ENCODE peak calls at places on chromosomes 4 and X, in seven cellular contexts. G, A, L, N, Z, E and T are unnamed samples. For H3K4me1, the result is how much of the 10 kb centered on the place peaks cover.

GRCh38 chrX:153735274-153735673 is 10.6 kb downstream of the ABCD1 start:
- DNase-seq in E (no peak), Z (no peak), A (no peak), N (no peak), G (no peak), L (no peak), T (no peak)

GRCh38 chrX:64206556-64207162 is 1.2 kb upstream of the AMER1 start:
- DNase-seq in L (no peak), G (no peak), A (no peak), N (peak), Z (no peak), E (peak), T (no peak)

GRCh38 chr4:54971474-54971950 is 153.9 kb downstream of the KDR start:
- DNase-seq in E (no peak), L (no peak), N (peak), A (peak), Z (no peak), G (no peak), T (no peak)

GRCh38 chrX:4263005-4263404 is 549.6 kb upstream of the PRKX start:
- DNase-seq in A (peak), E (no peak), N (no peak), L (no peak), Z (no peak), G (no peak), T (no peak)

GRCh38 chr4:23899565-23899964 is 9.7 kb upstream of the PPARGC1A start:
- DNase-seq in Z (no peak), E (no peak), G (no peak), L (no peak), N (no peak), A (no peak), T (no peak)

GRCh38 chrX:16123222-16123786 is at the start of gene GRPR:
- DNase-seq in G (no peak), Z (peak), E (peak), A (peak), L (no peak), N (peak), T (peak)

GRCh38 chr4:132065940-132066495 is 1083.1 kb upstream of the PCDH10 start:
- DNase-seq in Z (no peak), G (no peak), L (no peak), N (no peak), A (no peak), E (no peak), T (no peak)

GRCh38 chr4:6235012-6235411 is 34.6 kb upstream of the WFS1 start:
- DNase-seq in A (no peak), N (no peak), Z (no peak), E (no peak), G (no peak), L (no peak), T (no peak)

GRCh38 chr4:75513529-75514130 is 573 bp downstream of the RCHY1 start:
- DNase-seq in N (no peak), L (no peak), G (no peak), A (no peak), Z (no peak), E (no peak), T (no peak)
- H3K4me1 ChIP-seq in N (under half), L (half or more), G (under half), A (under half), Z (half or more), E (under half), T (under half)

DNA sequence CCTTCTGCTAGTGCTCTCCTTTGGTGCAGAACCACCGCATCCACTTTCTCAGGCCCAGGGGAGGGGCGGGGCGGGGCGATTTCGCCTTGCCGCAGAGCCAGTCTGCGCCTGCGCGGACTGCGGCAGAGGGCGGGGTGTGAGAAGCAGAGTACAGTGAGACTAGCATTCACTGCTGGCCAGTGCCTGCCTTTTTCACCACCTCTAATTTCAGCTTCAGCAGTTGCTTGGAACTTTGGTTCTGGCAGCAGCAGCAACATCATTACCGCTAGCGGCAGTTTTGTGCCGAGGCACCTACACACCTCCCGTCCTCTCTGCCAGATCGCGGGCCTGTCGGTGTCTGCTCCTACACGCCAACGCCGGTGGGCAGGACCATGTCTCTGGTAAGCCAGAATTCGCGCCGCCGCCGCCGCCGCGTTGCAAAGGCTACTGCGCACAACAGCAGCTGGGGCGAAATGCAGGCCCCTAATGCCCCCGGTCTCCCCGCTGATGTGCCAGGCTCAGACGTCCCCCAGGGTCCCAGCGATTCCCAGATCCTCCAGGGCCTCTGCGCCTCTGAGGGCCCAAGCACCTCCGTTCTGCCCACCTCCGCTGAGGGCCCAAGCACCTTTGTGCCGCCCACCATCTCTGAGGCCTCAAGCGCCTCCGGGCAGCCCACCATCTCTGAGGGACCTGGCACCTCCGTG is at the start of gene MAGEE1:
- DNase-seq in A (peak), N (peak), L (peak), E (peak), G (peak), Z (peak), T (no peak)
- TF ChIP-seq POLR2A in A (peak), N (peak), L (no peak), E (no peak), G (peak), Z (no peak), T (peak)

GRCh38 chr4:2795558-2796260 is 2.8 kb downstream of the SH3BP2 start:
- DNase-seq in L (peak), E (peak), Z (no peak), G (no peak), N (no peak), A (no peak), T (no peak)

GRCh38 chr4:2797545-2798305 is 4.8 kb downstream of the SH3BP2 start:
- DNase-seq in E (peak), L (peak), G (no peak), N (peak), Z (peak), A (no peak), T (no peak)

GRCh38 chr4:2797188-2797544 is 4.3 kb downstream of the SH3BP2 start:
- DNase-seq in L (no peak), A (no peak), N (peak), E (peak), G (no peak), Z (no peak), T (no peak)

GRCh38 chr4:2794707-2795557 is 2.0 kb downstream of the SH3BP2 start:
- DNase-seq in A (peak), N (peak), E (peak), G (no peak), L (no peak), Z (peak), T (no peak)

GRCh38 chr4:2796261-2797187 is 3.6 kb downstream of the SH3BP2 start:
- DNase-seq in G (no peak), N (peak), E (peak), A (peak), L (peak), Z (no peak), T (no peak)
- H3K4me1 ChIP-seq in G (half or more), N (half or more), E (under half), A (half or more), L (half or more), Z (half or more), T (half or more)

GRCh38 chr4:18020145-18020670 is 1.3 kb downstream of the LCORL start:
- DNase-seq in E (peak), N (no peak), G (no peak), L (no peak), A (no peak), Z (no peak), T (no peak)

GRCh38 chr4:18021470-18021719 is 160 bp downstream of the LCORL start:
- DNase-seq in E (no peak), N (no peak), L (no peak), Z (no peak), A (no peak), G (no peak), T (no peak)

GRCh38 chr4:18022572-18023039 is 1.1 kb upstream of the LCORL start:
- DNase-seq in Z (no peak), L (no peak), G (no peak), A (no peak), E (no peak), N (no peak), T (no peak)

GRCh38 chr4:18020671-18021469 is 685 bp downstream of the LCORL start:
- DNase-seq in Z (peak), N (peak), E (peak), A (peak), L (no peak), G (peak), T (peak)

GRCh38 chr4:18021720-18022571 is at the start of gene LCORL:
- DNase-seq in N (peak), L (peak), A (peak), G (peak), E (peak), Z (peak), T (peak)
- TF ChIP-seq POLR2A in N (peak), L (no peak), A (peak), G (peak), E (no peak), Z (no peak), T (no peak)

GRCh38 chrX:19699151-19699550 is 183.8 kb upstream of the MAP3K15 start:
- DNase-seq in A (no peak), L (no peak), E (no peak), Z (no peak), N (no peak), G (no peak), T (no peak)
- H3K4me1 ChIP-seq in A (under half), L (under half), E (under half), Z (under half), N (under half), G (under half), T (under half)

GRCh38 chr4:40844261-40844660 is 94.5 kb downstream of the NSUN7 start:
- DNase-seq in Z (no peak), G (no peak), N (no peak), E (no peak), A (no peak), L (no peak), T (no peak)
- TF ChIP-seq POLR2A in Z (no peak), G (no peak), N (no peak), E (no peak), A (no peak), L (no peak), T (no peak)

GRCh38 chrX:66019310-66019652 is 20.6 kb downstream of the VSIG4 start:
- DNase-seq in L (no peak), A (no peak), E (no peak), G (no peak), N (no peak), Z (no peak), T (no peak)

GRCh38 chrX:66018585-66019309 is 21.1 kb downstream of the VSIG4 start:
- DNase-seq in Z (no peak), N (no peak), G (no peak), A (no peak), E (no peak), L (no peak), T (no peak)

GRCh38 chrX:66020578-66021406 is 19.1 kb downstream of the VSIG4 start:
- DNase-seq in N (no peak), E (no peak), G (no peak), A (no peak), Z (no peak), L (no peak), T (no peak)

GRCh38 chrX:66021407-66021757 is 18.5 kb downstream of the VSIG4 start:
- DNase-seq in E (no peak), Z (no peak), L (no peak), A (no peak), G (no peak), N (no peak), T (no peak)

GRCh38 chrX:66019974-66020373 is 19.9 kb downstream of the VSIG4 start:
- DNase-seq in G (no peak), L (no peak), Z (no peak), A (no peak), N (no peak), E (no peak), T (no peak)
- H3K4me1 ChIP-seq in G (under half), L (under half), Z (under half), A (under half), N (under half), E (under half), T (under half)